ENCODE peak calls at places on chromosomes 13 and 19, in four cellular contexts. One of them, this sample, is unnamed.

GRCh38 chr19:7868671-7869452 is 5.3 kb downstream of the PRR36 start:
- DNase-seq in stimulated activated CD8-positive, alpha-beta memory T cell treated with anti-CD3 and anti-CD28 coated beads, Interleukin-12 subunit alpha, Interleukin-12 subunit beta, amount 100 ng/mL, for 4 hours: peak
- DNase-seq in AG04449: no peak
- DNase-seq in activated T-cell treated with anti-CD3 and anti-CD28 coated beads for 24 hours: peak
- DNase-seq in this sample: peak

GRCh38 chr13:69109891-69110525 is 997.6 kb upstream of the ATXN8OS start:
- DNase-seq in stimulated activated CD8-positive, alpha-beta memory T cell treated with anti-CD3 and anti-CD28 coated beads, Interleukin-12 subunit alpha, Interleukin-12 subunit beta, amount 100 ng/mL, for 4 hours: no peak
- DNase-seq in AG04449: no peak
- DNase-seq in activated T-cell treated with anti-CD3 and anti-CD28 coated beads for 24 hours: no peak
- DNase-seq in this sample: no peak

GRCh38 chr19:17779281-17779930 is 15.5 kb upstream of the B3GNT3 start:
- DNase-seq in stimulated activated CD8-positive, alpha-beta memory T cell treated with anti-CD3 and anti-CD28 coated beads, Interleukin-12 subunit alpha, Interleukin-12 subunit beta, amount 100 ng/mL, for 4 hours: no peak
- DNase-seq in AG04449: no peak
- DNase-seq in activated T-cell treated with anti-CD3 and anti-CD28 coated beads for 24 hours: no peak
- DNase-seq in this sample: peak

GRCh38 chr19:49441210-49441959 is at the start of gene SLC17A7:
- DNase-seq in stimulated activated CD8-positive, alpha-beta memory T cell treated with anti-CD3 and anti-CD28 coated beads, Interleukin-12 subunit alpha, Interleukin-12 subunit beta, amount 100 ng/mL, for 4 hours: no peak
- DNase-seq in AG04449: no peak
- DNase-seq in activated T-cell treated with anti-CD3 and anti-CD28 coated beads for 24 hours: no peak
- DNase-seq in this sample: peak

GRCh38 chr13:20193142-20193923 is 595 bp upstream of the GJB2 start:
- DNase-seq in stimulated activated CD8-positive, alpha-beta memory T cell treated with anti-CD3 and anti-CD28 coated beads, Interleukin-12 subunit alpha, Interleukin-12 subunit beta, amount 100 ng/mL, for 4 hours: no peak
- DNase-seq in AG04449: no peak
- DNase-seq in activated T-cell treated with anti-CD3 and anti-CD28 coated beads for 24 hours: no peak
- DNase-seq in this sample: no peak

GRCh38 chr13:106372199-106373160 is 163.0 kb downstream of the EFNB2 start:
- DNase-seq in stimulated activated CD8-positive, alpha-beta memory T cell treated with anti-CD3 and anti-CD28 coated beads, Interleukin-12 subunit alpha, Interleukin-12 subunit beta, amount 100 ng/mL, for 4 hours: no peak
- DNase-seq in AG04449: peak
- DNase-seq in activated T-cell treated with anti-CD3 and anti-CD28 coated beads for 24 hours: no peak
- DNase-seq in this sample: no peak

GRCh38 chr19:36169084-36169760 is 17.0 kb upstream of the COX7A1 start:
- DNase-seq in stimulated activated CD8-positive, alpha-beta memory T cell treated with anti-CD3 and anti-CD28 coated beads, Interleukin-12 subunit alpha, Interleukin-12 subunit beta, amount 100 ng/mL, for 4 hours: no peak
- DNase-seq in AG04449: no peak
- DNase-seq in activated T-cell treated with anti-CD3 and anti-CD28 coated beads for 24 hours: no peak
- DNase-seq in this sample: no peak

GRCh38 chr19:44499962-44500949 is at the start of gene ZNF180:
- DNase-seq in stimulated activated CD8-positive, alpha-beta memory T cell treated with anti-CD3 and anti-CD28 coated beads, Interleukin-12 subunit alpha, Interleukin-12 subunit beta, amount 100 ng/mL, for 4 hours: peak
- DNase-seq in AG04449: peak
- DNase-seq in activated T-cell treated with anti-CD3 and anti-CD28 coated beads for 24 hours: peak
- DNase-seq in this sample: peak

GRCh38 chr19:40217921-40218890 is at the start of gene TTC9B:
- DNase-seq in stimulated activated CD8-positive, alpha-beta memory T cell treated with anti-CD3 and anti-CD28 coated beads, Interleukin-12 subunit alpha, Interleukin-12 subunit beta, amount 100 ng/mL, for 4 hours: peak
- DNase-seq in AG04449: no peak
- DNase-seq in activated T-cell treated with anti-CD3 and anti-CD28 coated beads for 24 hours: peak
- DNase-seq in this sample: peak

GRCh38 chr13:48078251-48078656 is 16.6 kb downstream of the MED4 start:
- DNase-seq in stimulated activated CD8-positive, alpha-beta memory T cell treated with anti-CD3 and anti-CD28 coated beads, Interleukin-12 subunit alpha, Interleukin-12 subunit beta, amount 100 ng/mL, for 4 hours: no peak
- DNase-seq in AG04449: no peak
- DNase-seq in activated T-cell treated with anti-CD3 and anti-CD28 coated beads for 24 hours: no peak
- DNase-seq in this sample: no peak

This sample was measured in cardiac muscle cell.